ENCODE peak calls at places on chromosome 10, in six cellular contexts. One of them, this sample, is unnamed.

GRCh38 chr10:9227679-9228365 is 1173.3 kb downstream of the GATA3 start:
- DNase-seq in upper lobe of right lung: no peak
- DNase-seq in T-cell: no peak
- DNase-seq in activated naive CD4-positive, alpha-beta T cell: no peak
- DNase-seq in activated T-cell treated with anti-CD3 and anti-CD28 coated beads for 1 hour: no peak
- DNase-seq in NCI-H1417: no peak
- DNase-seq in this sample: no peak

GRCh38 chr10:10796061-10796773 is 221.5 kb upstream of the CELF2 start:
- DNase-seq in upper lobe of right lung: no peak
- DNase-seq in activated T-cell treated with anti-CD3 and anti-CD28 coated beads for 1 hour: no peak
- DNase-seq in activated naive CD4-positive, alpha-beta T cell: no peak
- DNase-seq in T-cell: no peak
- DNase-seq in NCI-H1417: no peak
- DNase-seq in this sample: peak

GRCh38 chr10:12902135-12902572 is 99.4 kb downstream of the CCDC3 start:
- DNase-seq in T-cell: peak
- DNase-seq in NCI-H1417: peak
- DNase-seq in activated T-cell treated with anti-CD3 and anti-CD28 coated beads for 1 hour: peak
- DNase-seq in activated naive CD4-positive, alpha-beta T cell: no peak
- DNase-seq in upper lobe of right lung: no peak
- DNase-seq in this sample: peak

GRCh38 chr10:60646966-60647796 is 131.1 kb upstream of the CDK1 start:
- DNase-seq in NCI-H1417: peak
- DNase-seq in activated naive CD4-positive, alpha-beta T cell: no peak
- DNase-seq in T-cell: no peak
- DNase-seq in upper lobe of right lung: no peak
- DNase-seq in activated T-cell treated with anti-CD3 and anti-CD28 coated beads for 1 hour: no peak
- DNase-seq in this sample: no peak

GRCh38 chr10:3948843-3949242 is 163.8 kb upstream of the KLF6 start:
- DNase-seq in NCI-H1417: no peak
- DNase-seq in activated T-cell treated with anti-CD3 and anti-CD28 coated beads for 1 hour: peak
- DNase-seq in activated naive CD4-positive, alpha-beta T cell: no peak
- DNase-seq in T-cell: peak
- DNase-seq in upper lobe of right lung: no peak
- DNase-seq in this sample: no peak

GRCh38 chr10:61633665-61634064 is 29.1 kb upstream of the CABCOCO1 start:
- DNase-seq in T-cell: no peak
- DNase-seq in upper lobe of right lung: no peak
- DNase-seq in activated T-cell treated with anti-CD3 and anti-CD28 coated beads for 1 hour: no peak
- DNase-seq in activated naive CD4-positive, alpha-beta T cell: no peak
- DNase-seq in NCI-H1417: no peak
- DNase-seq in this sample: peak

GRCh38 chr10:99534939-99535763 is 2.4 kb downstream of the NKX2-3 start:
- DNase-seq in T-cell: no peak
- DNase-seq in activated naive CD4-positive, alpha-beta T cell: no peak
- DNase-seq in upper lobe of right lung: no peak
- DNase-seq in activated T-cell treated with anti-CD3 and anti-CD28 coated beads for 1 hour: no peak
- DNase-seq in NCI-H1417: no peak
- DNase-seq in this sample: no peak

GRCh38 chr10:17349009-17349349 is 105.4 kb downstream of the ST8SIA6 start:
- DNase-seq in activated naive CD4-positive, alpha-beta T cell: no peak
- DNase-seq in T-cell: no peak
- DNase-seq in NCI-H1417: no peak
- DNase-seq in activated T-cell treated with anti-CD3 and anti-CD28 coated beads for 1 hour: no peak
- DNase-seq in upper lobe of right lung: no peak
- DNase-seq in this sample: no peak

GRCh38 chr10:77582710-77583115 is 54.9 kb downstream of the KCNMA1 start:
- DNase-seq in upper lobe of right lung: peak
- DNase-seq in activated T-cell treated with anti-CD3 and anti-CD28 coated beads for 1 hour: no peak
- DNase-seq in T-cell: no peak
- DNase-seq in NCI-H1417: no peak
- DNase-seq in activated naive CD4-positive, alpha-beta T cell: no peak
- DNase-seq in this sample: no peak

GRCh38 chr10:95907454-95908253 is at the start of gene CC2D2B:
- DNase-seq in T-cell: peak
- DNase-seq in activated T-cell treated with anti-CD3 and anti-CD28 coated beads for 1 hour: peak
- DNase-seq in NCI-H1417: peak
- DNase-seq in activated naive CD4-positive, alpha-beta T cell: peak
- DNase-seq in upper lobe of right lung: peak
- DNase-seq in this sample: peak

GRCh38 chr10:79449181-79450146 is 4.0 kb upstream of the ZCCHC24 start:
- DNase-seq in activated T-cell treated with anti-CD3 and anti-CD28 coated beads for 1 hour: no peak
- DNase-seq in NCI-H1417: peak
- DNase-seq in T-cell: no peak
- DNase-seq in activated naive CD4-positive, alpha-beta T cell: no peak
- DNase-seq in upper lobe of right lung: no peak
- DNase-seq in this sample: no peak

GRCh38 chr10:22655312-22655973 is 58.9 kb downstream of the PIP4K2A start:
- DNase-seq in T-cell: peak
- DNase-seq in activated T-cell treated with anti-CD3 and anti-CD28 coated beads for 1 hour: no peak
- DNase-seq in activated naive CD4-positive, alpha-beta T cell: no peak
- DNase-seq in upper lobe of right lung: no peak
- DNase-seq in NCI-H1417: no peak
- DNase-seq in this sample: no peak

GRCh38 chr10:45380903-45381610 is 7.0 kb downstream of the ALOX5 start:
- DNase-seq in NCI-H1417: no peak
- DNase-seq in activated T-cell treated with anti-CD3 and anti-CD28 coated beads for 1 hour: no peak
- DNase-seq in upper lobe of right lung: peak
- DNase-seq in activated naive CD4-positive, alpha-beta T cell: no peak
- DNase-seq in T-cell: no peak
- DNase-seq in this sample: no peak

GRCh38 chr10:30176182-30176581 is 116.8 kb upstream of the JCAD start:
- DNase-seq in upper lobe of right lung: no peak
- DNase-seq in activated T-cell treated with anti-CD3 and anti-CD28 coated beads for 1 hour: no peak
- DNase-seq in NCI-H1417: no peak
- DNase-seq in activated naive CD4-positive, alpha-beta T cell: no peak
- DNase-seq in T-cell: no peak
- DNase-seq in this sample: no peak

GRCh38 chr10:122861724-122862161 is 16.1 kb upstream of the CUZD1 start:
- DNase-seq in upper lobe of right lung: no peak
- DNase-seq in NCI-H1417: no peak
- DNase-seq in T-cell: no peak
- DNase-seq in activated T-cell treated with anti-CD3 and anti-CD28 coated beads for 1 hour: no peak
- DNase-seq in activated naive CD4-positive, alpha-beta T cell: no peak
- DNase-seq in this sample: no peak

GRCh38 chr10:113802997-113803396 is 50.9 kb downstream of the DCLRE1A start:
- DNase-seq in T-cell: no peak
- DNase-seq in upper lobe of right lung: no peak
- DNase-seq in NCI-H1417: no peak
- DNase-seq in activated naive CD4-positive, alpha-beta T cell: no peak
- DNase-seq in activated T-cell treated with anti-CD3 and anti-CD28 coated beads for 1 hour: no peak
- DNase-seq in this sample: no peak

GRCh38 chr10:77635402-77636227 is 2.0 kb downstream of the KCNMA1 start:
- DNase-seq in T-cell: no peak
- DNase-seq in activated naive CD4-positive, alpha-beta T cell: no peak
- DNase-seq in NCI-H1417: no peak
- DNase-seq in upper lobe of right lung: no peak
- DNase-seq in activated T-cell treated with anti-CD3 and anti-CD28 coated beads for 1 hour: no peak
- DNase-seq in this sample: no peak

GRCh38 chr10:102392306-102392705 is 3.2 kb upstream of the NFKB2 start:
- DNase-seq in T-cell: no peak
- DNase-seq in activated naive CD4-positive, alpha-beta T cell: no peak
- DNase-seq in NCI-H1417: no peak
- DNase-seq in activated T-cell treated with anti-CD3 and anti-CD28 coated beads for 1 hour: no peak
- DNase-seq in upper lobe of right lung: no peak
- DNase-seq in this sample: no peak

GRCh38 chr10:69459101-69459805 is 8.0 kb downstream of the TSPAN15 start:
- DNase-seq in upper lobe of right lung: no peak
- DNase-seq in NCI-H1417: no peak
- DNase-seq in activated naive CD4-positive, alpha-beta T cell: no peak
- DNase-seq in activated T-cell treated with anti-CD3 and anti-CD28 coated beads for 1 hour: no peak
- DNase-seq in T-cell: no peak
- DNase-seq in this sample: no peak

GRCh38 chr10:70272925-70273316 is 10.9 kb downstream of the NPFFR1 start:
- DNase-seq in activated T-cell treated with anti-CD3 and anti-CD28 coated beads for 1 hour: no peak
- DNase-seq in T-cell: no peak
- DNase-seq in NCI-H1417: no peak
- DNase-seq in activated naive CD4-positive, alpha-beta T cell: no peak
- DNase-seq in upper lobe of right lung: no peak
- DNase-seq in this sample: no peak

GRCh38 chr10:4271193-4271592 is 486.2 kb upstream of the KLF6 start:
- DNase-seq in T-cell: no peak
- DNase-seq in upper lobe of right lung: no peak
- DNase-seq in activated naive CD4-positive, alpha-beta T cell: no peak
- DNase-seq in NCI-H1417: no peak
- DNase-seq in activated T-cell treated with anti-CD3 and anti-CD28 coated beads for 1 hour: no peak
- DNase-seq in this sample: no peak

GRCh38 chr10:43338117-43338516 is 33.3 kb upstream of the FXYD4 start:
- DNase-seq in upper lobe of right lung: no peak
- DNase-seq in NCI-H1417: no peak
- DNase-seq in activated T-cell treated with anti-CD3 and anti-CD28 coated beads for 1 hour: no peak
- DNase-seq in T-cell: no peak
- DNase-seq in activated naive CD4-positive, alpha-beta T cell: no peak
- DNase-seq in this sample: no peak

GRCh38 chr10:13062813-13063212 is 37.1 kb upstream of the OPTN start:
- DNase-seq in NCI-H1417: no peak
- DNase-seq in activated T-cell treated with anti-CD3 and anti-CD28 coated beads for 1 hour: no peak
- DNase-seq in T-cell: no peak
- DNase-seq in upper lobe of right lung: no peak
- DNase-seq in activated naive CD4-positive, alpha-beta T cell: no peak
- DNase-seq in this sample: no peak

GRCh38 chr10:63133787-63134557 is 844 bp downstream of the NRBF2 start:
- DNase-seq in upper lobe of right lung: no peak
- DNase-seq in NCI-H1417: no peak
- DNase-seq in activated T-cell treated with anti-CD3 and anti-CD28 coated beads for 1 hour: no peak
- DNase-seq in T-cell: no peak
- DNase-seq in activated naive CD4-positive, alpha-beta T cell: no peak
- DNase-seq in this sample: no peak

GRCh38 chr10:70593513-70593890 is 9.0 kb downstream of the PRF1 start:
- DNase-seq in activated naive CD4-positive, alpha-beta T cell: no peak
- DNase-seq in T-cell: no peak
- DNase-seq in activated T-cell treated with anti-CD3 and anti-CD28 coated beads for 1 hour: no peak
- DNase-seq in upper lobe of right lung: no peak
- DNase-seq in NCI-H1417: no peak
- DNase-seq in this sample: no peak

GRCh38 chr10:127314797-127315196 is 118.4 kb upstream of the INSYN2A start:
- DNase-seq in activated T-cell treated with anti-CD3 and anti-CD28 coated beads for 1 hour: no peak
- DNase-seq in NCI-H1417: no peak
- DNase-seq in upper lobe of right lung: no peak
- DNase-seq in T-cell: no peak
- DNase-seq in activated naive CD4-positive, alpha-beta T cell: no peak
- DNase-seq in this sample: no peak

GRCh38 chr10:68471063-68471585 is 649 bp downstream of the DNA2 start:
- DNase-seq in T-cell: no peak
- DNase-seq in activated naive CD4-positive, alpha-beta T cell: no peak
- DNase-seq in activated T-cell treated with anti-CD3 and anti-CD28 coated beads for 1 hour: no peak
- DNase-seq in NCI-H1417: peak
- DNase-seq in upper lobe of right lung: no peak
- DNase-seq in this sample: no peak

GRCh38 chr10:21145751-21146445 is 248.8 kb upstream of the NEBL start:
- DNase-seq in NCI-H1417: no peak
- DNase-seq in upper lobe of right lung: no peak
- DNase-seq in activated T-cell treated with anti-CD3 and anti-CD28 coated beads for 1 hour: no peak
- DNase-seq in activated naive CD4-positive, alpha-beta T cell: no peak
- DNase-seq in T-cell: no peak
- DNase-seq in this sample: no peak

GRCh38 chr10:10326119-10326518 is 691.6 kb upstream of the CELF2 start:
- DNase-seq in activated naive CD4-positive, alpha-beta T cell: no peak
- DNase-seq in upper lobe of right lung: no peak
- DNase-seq in activated T-cell treated with anti-CD3 and anti-CD28 coated beads for 1 hour: no peak
- DNase-seq in NCI-H1417: no peak
- DNase-seq in T-cell: no peak
- DNase-seq in this sample: peak

GRCh38 chr10:72875250-72876055 is 18.1 kb upstream of the OIT3 start:
- DNase-seq in upper lobe of right lung: no peak
- DNase-seq in NCI-H1417: no peak
- DNase-seq in T-cell: no peak
- DNase-seq in activated naive CD4-positive, alpha-beta T cell: no peak
- DNase-seq in activated T-cell treated with anti-CD3 and anti-CD28 coated beads for 1 hour: no peak
- DNase-seq in this sample: peak

GRCh38 chr10:31623466-31623865 is 304.4 kb downstream of the ZEB1 start:
- DNase-seq in activated T-cell treated with anti-CD3 and anti-CD28 coated beads for 1 hour: no peak
- DNase-seq in upper lobe of right lung: no peak
- DNase-seq in activated naive CD4-positive, alpha-beta T cell: no peak
- DNase-seq in NCI-H1417: no peak
- DNase-seq in T-cell: no peak
- DNase-seq in this sample: no peak

GRCh38 chr10:102616071-102616770 is 28.1 kb upstream of the TRIM8 start:
- DNase-seq in upper lobe of right lung: no peak
- DNase-seq in activated naive CD4-positive, alpha-beta T cell: no peak
- DNase-seq in activated T-cell treated with anti-CD3 and anti-CD28 coated beads for 1 hour: no peak
- DNase-seq in NCI-H1417: no peak
- DNase-seq in T-cell: no peak
- DNase-seq in this sample: no peak

GRCh38 chr10:24483701-24484100 is 240.0 kb downstream of the ARHGAP21 start:
- DNase-seq in NCI-H1417: peak
- DNase-seq in upper lobe of right lung: peak
- DNase-seq in activated T-cell treated with anti-CD3 and anti-CD28 coated beads for 1 hour: no peak
- DNase-seq in activated naive CD4-positive, alpha-beta T cell: no peak
- DNase-seq in T-cell: peak
- DNase-seq in this sample: peak

GRCh38 chr10:69815099-69815498 is 13.4 kb downstream of the COL13A1 start:
- DNase-seq in activated T-cell treated with anti-CD3 and anti-CD28 coated beads for 1 hour: no peak
- DNase-seq in NCI-H1417: no peak
- DNase-seq in upper lobe of right lung: no peak
- DNase-seq in activated naive CD4-positive, alpha-beta T cell: no peak
- DNase-seq in T-cell: no peak
- DNase-seq in this sample: no peak

GRCh38 chr10:42781893-42782445 is 626 bp upstream of the BMS1 start:
- DNase-seq in activated T-cell treated with anti-CD3 and anti-CD28 coated beads for 1 hour: no peak
- DNase-seq in NCI-H1417: no peak
- DNase-seq in activated naive CD4-positive, alpha-beta T cell: no peak
- DNase-seq in T-cell: no peak
- DNase-seq in upper lobe of right lung: no peak
- DNase-seq in this sample: no peak

GRCh38 chr10:52443419-52444388 is 129.6 kb downstream of the DKK1 start:
- DNase-seq in NCI-H1417: no peak
- DNase-seq in activated T-cell treated with anti-CD3 and anti-CD28 coated beads for 1 hour: no peak
- DNase-seq in upper lobe of right lung: no peak
- DNase-seq in T-cell: no peak
- DNase-seq in activated naive CD4-positive, alpha-beta T cell: no peak
- DNase-seq in this sample: peak

GRCh38 chr10:116007256-116007891 is 265.6 kb downstream of the GFRA1 start:
- DNase-seq in upper lobe of right lung: no peak
- DNase-seq in activated naive CD4-positive, alpha-beta T cell: no peak
- DNase-seq in T-cell: no peak
- DNase-seq in NCI-H1417: no peak
- DNase-seq in activated T-cell treated with anti-CD3 and anti-CD28 coated beads for 1 hour: no peak
- DNase-seq in this sample: no peak

GRCh38 chr10:125283191-125283590 is 122.8 kb upstream of the CTBP2 start:
- DNase-seq in upper lobe of right lung: no peak
- DNase-seq in T-cell: no peak
- DNase-seq in NCI-H1417: no peak
- DNase-seq in activated naive CD4-positive, alpha-beta T cell: no peak
- DNase-seq in activated T-cell treated with anti-CD3 and anti-CD28 coated beads for 1 hour: no peak
- DNase-seq in this sample: no peak

GRCh38 chr10:132787253-132788179 is 1.6 kb upstream of the NKX6-2 start:
- DNase-seq in T-cell: no peak
- DNase-seq in NCI-H1417: no peak
- DNase-seq in upper lobe of right lung: no peak
- DNase-seq in activated T-cell treated with anti-CD3 and anti-CD28 coated beads for 1 hour: no peak
- DNase-seq in activated naive CD4-positive, alpha-beta T cell: no peak
- DNase-seq in this sample: no peak

This sample was measured in retinal pigment epithelial cell.